ENCODE peak calls at places on chromosome 1, in seven cellular contexts. One of them, this sample, is unnamed.

GRCh38 chr1:47317841-47318240 is 3.9 kb upstream of the STIL start:
- DNase-seq in HuH-7.5: no peak
- DNase-seq in NCI-H2081: no peak
- DNase-seq in C1 segment of cervical spinal cord: no peak
- DNase-seq in naive thymus-derived CD8-positive, alpha-beta T cell: no peak
- DNase-seq in mucosa of gallbladder: no peak
- DNase-seq in endothelial cell: no peak
- DNase-seq in this sample: no peak

GRCh38 chr1:214276786-214277185 is 4.2 kb upstream of the SMYD2 start:
- DNase-seq in HuH-7.5: no peak
- DNase-seq in NCI-H2081: no peak
- DNase-seq in C1 segment of cervical spinal cord: no peak
- DNase-seq in naive thymus-derived CD8-positive, alpha-beta T cell: no peak
- DNase-seq in mucosa of gallbladder: no peak
- DNase-seq in endothelial cell: no peak
- DNase-seq in this sample: no peak

GRCh38 chr1:169321539-169321938 is 46.1 kb downstream of the NME7 start:
- DNase-seq in HuH-7.5: no peak
- DNase-seq in NCI-H2081: no peak
- DNase-seq in C1 segment of cervical spinal cord: no peak
- DNase-seq in naive thymus-derived CD8-positive, alpha-beta T cell: no peak
- DNase-seq in mucosa of gallbladder: no peak
- DNase-seq in endothelial cell: no peak
- DNase-seq in this sample: peak; percentile 43

GRCh38 chr1:106554294-106554693 is 502.2 kb upstream of the PRMT6 start:
- DNase-seq in HuH-7.5: no peak
- DNase-seq in NCI-H2081: no peak
- DNase-seq in C1 segment of cervical spinal cord: no peak
- DNase-seq in naive thymus-derived CD8-positive, alpha-beta T cell: no peak
- DNase-seq in mucosa of gallbladder: no peak
- DNase-seq in endothelial cell: no peak
- DNase-seq in this sample: no peak

GRCh38 chr1:27418326-27418761 is 25.9 kb downstream of the GPR3 start:
- DNase-seq in HuH-7.5: no peak
- DNase-seq in NCI-H2081: no peak
- DNase-seq in C1 segment of cervical spinal cord: no peak
- DNase-seq in naive thymus-derived CD8-positive, alpha-beta T cell: no peak
- DNase-seq in mucosa of gallbladder: peak; percentile 71
- DNase-seq in endothelial cell: no peak
- DNase-seq in this sample: peak; percentile 66

GRCh38 chr1:119968601-119969000 is 72.3 kb upstream of the ADAM30 start:
- DNase-seq in HuH-7.5: no peak
- DNase-seq in NCI-H2081: no peak
- DNase-seq in C1 segment of cervical spinal cord: no peak
- DNase-seq in naive thymus-derived CD8-positive, alpha-beta T cell: no peak
- DNase-seq in mucosa of gallbladder: no peak
- DNase-seq in endothelial cell: no peak
- DNase-seq in this sample: no peak

GRCh38 chr1:220954321-220954720 is 75.1 kb downstream of the HLX start:
- DNase-seq in HuH-7.5: no peak
- DNase-seq in NCI-H2081: no peak
- DNase-seq in C1 segment of cervical spinal cord: no peak
- DNase-seq in naive thymus-derived CD8-positive, alpha-beta T cell: no peak
- DNase-seq in mucosa of gallbladder: no peak
- DNase-seq in endothelial cell: no peak
- DNase-seq in this sample: no peak

GRCh38 chr1:201466492-201466891 is 2.5 kb downstream of the PHLDA3 start:
- DNase-seq in HuH-7.5: no peak
- DNase-seq in NCI-H2081: no peak
- DNase-seq in C1 segment of cervical spinal cord: no peak
- DNase-seq in naive thymus-derived CD8-positive, alpha-beta T cell: no peak
- DNase-seq in mucosa of gallbladder: no peak
- DNase-seq in endothelial cell: no peak
- DNase-seq in this sample: peak; percentile 62

GRCh38 chr1:2413495-2414296 is 1.3 kb upstream of the PEX10 start:
- DNase-seq in HuH-7.5: peak; percentile 41
- DNase-seq in NCI-H2081: no peak
- DNase-seq in C1 segment of cervical spinal cord: no peak
- DNase-seq in naive thymus-derived CD8-positive, alpha-beta T cell: no peak
- DNase-seq in mucosa of gallbladder: no peak
- DNase-seq in endothelial cell: no peak
- DNase-seq in this sample: no peak

GRCh38 chr1:37999434-38000232 is 5.7 kb downstream of the FHL3 start:
- DNase-seq in HuH-7.5: no peak
- DNase-seq in NCI-H2081: no peak
- DNase-seq in C1 segment of cervical spinal cord: no peak
- DNase-seq in naive thymus-derived CD8-positive, alpha-beta T cell: no peak
- DNase-seq in mucosa of gallbladder: no peak
- DNase-seq in endothelial cell: peak; percentile 74
- DNase-seq in this sample: no peak

GRCh38 chr1:64019818-64020217 is 183.6 kb upstream of the UBE2U start:
- DNase-seq in HuH-7.5: no peak
- DNase-seq in NCI-H2081: no peak
- DNase-seq in C1 segment of cervical spinal cord: no peak
- DNase-seq in naive thymus-derived CD8-positive, alpha-beta T cell: no peak
- DNase-seq in mucosa of gallbladder: peak; percentile 46
- DNase-seq in endothelial cell: no peak
- DNase-seq in this sample: peak; percentile 59

GRCh38 chr1:119404736-119405135 is 10.2 kb upstream of the HSD3B2 start:
- DNase-seq in HuH-7.5: no peak
- DNase-seq in NCI-H2081: no peak
- DNase-seq in C1 segment of cervical spinal cord: no peak
- DNase-seq in naive thymus-derived CD8-positive, alpha-beta T cell: no peak
- DNase-seq in mucosa of gallbladder: no peak
- DNase-seq in endothelial cell: no peak
- DNase-seq in this sample: no peak

GRCh38 chr1:203839081-203839480 is 22.3 kb upstream of the SNRPE start:
- DNase-seq in HuH-7.5: no peak
- DNase-seq in NCI-H2081: no peak
- DNase-seq in C1 segment of cervical spinal cord: no peak
- DNase-seq in naive thymus-derived CD8-positive, alpha-beta T cell: no peak
- DNase-seq in mucosa of gallbladder: no peak
- DNase-seq in endothelial cell: no peak
- DNase-seq in this sample: no peak

GRCh38 chr1:24557220-24557619 is 1.3 kb downstream of the NCMAP start:
- DNase-seq in HuH-7.5: no peak
- DNase-seq in NCI-H2081: no peak
- DNase-seq in C1 segment of cervical spinal cord: no peak
- DNase-seq in naive thymus-derived CD8-positive, alpha-beta T cell: no peak
- DNase-seq in mucosa of gallbladder: no peak
- DNase-seq in endothelial cell: no peak
- DNase-seq in this sample: no peak

GRCh38 chr1:87208116-87208515 is 120.6 kb upstream of the LMO4 start:
- DNase-seq in HuH-7.5: no peak
- DNase-seq in NCI-H2081: no peak
- DNase-seq in C1 segment of cervical spinal cord: no peak
- DNase-seq in naive thymus-derived CD8-positive, alpha-beta T cell: no peak
- DNase-seq in mucosa of gallbladder: no peak
- DNase-seq in endothelial cell: no peak
- DNase-seq in this sample: no peak

GRCh38 chr1:182910143-182910542 is 42.8 kb downstream of the SHCBP1L start:
- DNase-seq in HuH-7.5: no peak
- DNase-seq in NCI-H2081: peak; percentile 35
- DNase-seq in C1 segment of cervical spinal cord: no peak
- DNase-seq in naive thymus-derived CD8-positive, alpha-beta T cell: no peak
- DNase-seq in mucosa of gallbladder: no peak
- DNase-seq in endothelial cell: no peak
- DNase-seq in this sample: no peak

GRCh38 chr1:187570166-187570565 is 741.4 kb downstream of the PLA2G4A start:
- DNase-seq in HuH-7.5: no peak
- DNase-seq in NCI-H2081: no peak
- DNase-seq in C1 segment of cervical spinal cord: no peak
- DNase-seq in naive thymus-derived CD8-positive, alpha-beta T cell: no peak
- DNase-seq in mucosa of gallbladder: no peak
- DNase-seq in endothelial cell: no peak
- DNase-seq in this sample: no peak

GRCh38 chr1:167781558-167781957 is 59.8 kb downstream of the MPZL1 start:
- DNase-seq in HuH-7.5: no peak
- DNase-seq in NCI-H2081: no peak
- DNase-seq in C1 segment of cervical spinal cord: no peak
- DNase-seq in naive thymus-derived CD8-positive, alpha-beta T cell: no peak
- DNase-seq in mucosa of gallbladder: no peak
- DNase-seq in endothelial cell: no peak
- DNase-seq in this sample: no peak

GRCh38 chr1:3074297-3074741 is 5.3 kb downstream of the PRDM16 start:
- DNase-seq in HuH-7.5: no peak
- DNase-seq in NCI-H2081: no peak
- DNase-seq in C1 segment of cervical spinal cord: no peak
- DNase-seq in naive thymus-derived CD8-positive, alpha-beta T cell: no peak
- DNase-seq in mucosa of gallbladder: peak; percentile 35
- DNase-seq in endothelial cell: no peak
- DNase-seq in this sample: peak; percentile 33

GRCh38 chr1:215606564-215607168 is 39.6 kb downstream of the KCTD3 start:
- DNase-seq in HuH-7.5: no peak
- DNase-seq in NCI-H2081: peak; percentile 20
- DNase-seq in C1 segment of cervical spinal cord: no peak
- DNase-seq in naive thymus-derived CD8-positive, alpha-beta T cell: no peak
- DNase-seq in mucosa of gallbladder: no peak
- DNase-seq in endothelial cell: no peak
- DNase-seq in this sample: no peak

This sample was measured in cardiac muscle cell.